ENCODE peak calls at places on chromosome 12, in four cellular contexts. O, I, J and W are unnamed samples.

GRCh38 chr12:95218164-95218851 is 701 bp downstream of the VEZT start:
- DNase-seq in O (peak), I (no peak), J (no peak), W (no peak)

GRCh38 chr12:57793920-57794319 is 11.3 kb downstream of the TSFM start:
- DNase-seq in O (peak), I (no peak), J (no peak), W (no peak)

GRCh38 chr12:123941485-123942276 is 30.9 kb downstream of the CCDC92 start:
- DNase-seq in O (peak), I (no peak), J (no peak), W (no peak)

GRCh38 chr12:92290881-92291280 is 145.2 kb upstream of the BTG1 start:
- DNase-seq in O (no peak), I (no peak), J (no peak), W (no peak)

GRCh38 chr12:116015525-116015924 is 262.0 kb downstream of the MED13L start:
- DNase-seq in O (peak), I (no peak), J (no peak), W (peak)

GRCh38 chr12:27525373-27525772 is 1.4 kb downstream of the PPFIBP1 start:
- DNase-seq in O (peak), I (no peak), J (no peak), W (no peak)

GRCh38 chr12:108193922-108194321 is 64.8 kb downstream of the WSCD2 start:
- DNase-seq in O (peak), I (no peak), J (no peak), W (peak)

GRCh38 chr12:80763874-80764273 is 47.2 kb downstream of the MYF5 start:
- DNase-seq in O (peak), I (no peak), J (no peak), W (no peak)

GRCh38 chr12:120013659-120014380 is 24.8 kb downstream of the BICDL1 start:
- DNase-seq in O (no peak), I (no peak), J (no peak), W (peak)

GRCh38 chr12:47874316-47874715 is 30.5 kb downstream of the VDR start:
- DNase-seq in O (no peak), I (no peak), J (no peak), W (no peak)

GRCh38 chr12:101076940-101077351 is 133.1 kb downstream of the SLC5A8 start:
- DNase-seq in O (no peak), I (no peak), J (no peak), W (no peak)

GRCh38 chr12:53223391-53224267 is 8.4 kb downstream of the RARG start:
- DNase-seq in O (peak), I (no peak), J (no peak), W (no peak)

GRCh38 chr12:119869720-119870119 is 7.4 kb downstream of the CIT start:
- DNase-seq in O (peak), I (no peak), J (no peak), W (no peak)

GRCh38 chr12:53561590-53561953 is 54.3 kb upstream of the NPFF start:
- DNase-seq in O (peak), I (no peak), J (no peak), W (no peak)

GRCh38 chr12:29611906-29612305 is 114.4 kb upstream of the OVCH1 start:
- DNase-seq in O (peak), I (no peak), J (no peak), W (no peak)

GRCh38 chr12:63151898-63152700 is 1.1 kb upstream of the AVPR1A start:
- DNase-seq in O (peak), I (no peak), J (no peak), W (peak)

GRCh38 chr12:25253371-25254068 is 2.8 kb upstream of the KRAS start:
- DNase-seq in O (no peak), I (no peak), J (no peak), W (no peak)

GRCh38 chr12:52382854-52383253 is 2.6 kb downstream of the KRT84 start:
- DNase-seq in O (no peak), I (no peak), J (no peak), W (no peak)

GRCh38 chr12:3041558-3042164 is 35.5 kb upstream of the TSPAN9 start:
- DNase-seq in O (peak), I (no peak), J (peak), W (peak)

GRCh38 chr12:110616471-110617115 is 2.7 kb downstream of the TCTN1 start:
- DNase-seq in O (no peak), I (no peak), J (no peak), W (no peak)

GRCh38 chr12:108403952-108404351 is 64.8 kb upstream of the CMKLR1 start:
- DNase-seq in O (no peak), I (no peak), J (no peak), W (no peak)

GRCh38 chr12:57893460-57894353 is 47.2 kb upstream of the CTDSP2 start:
- DNase-seq in O (peak), I (no peak), J (no peak), W (peak)

GRCh38 chr12:30796508-30796780 is 41.7 kb upstream of the CAPRIN2 start:
- DNase-seq in O (peak), I (no peak), J (no peak), W (peak)

GRCh38 chr12:88185988-88186387 is 43.9 kb downstream of the TMTC3 start:
- DNase-seq in O (peak), I (no peak), J (no peak), W (no peak)

GRCh38 chr12:14942532-14942931 is 4.2 kb upstream of the ERP27 start:
- DNase-seq in O (no peak), I (no peak), J (no peak), W (no peak)